ENCODE peak calls at places on chromosomes 5 and 9, in ten cellular contexts. D is stimulated activated CD8-positive, alpha-beta memory T cell treated with anti-CD3 and anti-CD28 coated beads, Interleukin-15, amount 100 ng/mL, for 1 hour; I is midbrain; C is PC-3; K is neuronal stem cell; B is sciatic nerve; X is NCI-H1436 treated with DMSO at 0.1 percent for 48 hours; L is stimulated activated CD4-positive, alpha-beta T cell treated with anti-CD3 and anti-CD28 coated beads, Interleukin-15, amount 100 ng/mL, for 1 hour; N is RCC 7860; A is hypothalamus. F is an unnamed sample.

GRCh38 chr5:153094333-153094732 is 396.1 kb upstream of the GRIA1 start:
- DNase-seq in X (no peak), I (no peak), C (no peak), N (no peak), B (no peak), L (no peak), K (no peak), A (no peak), D (no peak), F (no peak)

GRCh38 chr5:35593338-35593737 is 24.3 kb upstream of the SPEF2 start:
- DNase-seq in D (no peak), L (no peak), I (no peak), C (no peak), N (no peak), X (no peak), A (no peak), K (no peak), B (no peak), F (no peak)

GRCh38 chr9:130331573-130331972 is 66.0 kb downstream of the HMCN2 start:
- DNase-seq in C (no peak), D (no peak), K (no peak), I (no peak), A (no peak), L (no peak), N (no peak), B (peak; percentile 75), X (no peak), F (no peak)

GRCh38 chr5:32916648-32917047 is 205.5 kb downstream of the NPR3 start:
- DNase-seq in A (no peak), B (no peak), N (no peak), D (no peak), I (no peak), L (no peak), C (peak; percentile 80), K (no peak), X (no peak), F (no peak)

GRCh38 chr9:10268500-10269485 is 344.0 kb downstream of the PTPRD start:
- DNase-seq in A (no peak), C (peak; percentile 26), X (peak; percentile 15), N (no peak), K (peak; percentile 51), D (no peak), L (no peak), I (peak; percentile 67), B (no peak), F (peak; percentile 84)

GRCh38 chr5:124264499-124264898 is 481.9 kb downstream of the ZNF608 start:
- DNase-seq in A (no peak), N (no peak), D (no peak), X (no peak), I (no peak), B (no peak), C (peak; percentile 8), K (no peak), L (no peak), F (no peak)

GRCh38 chr9:77710276-77710675 is 62.2 kb upstream of the GNA14 start:
- DNase-seq in L (no peak), X (no peak), B (no peak), A (no peak), K (no peak), N (no peak), C (no peak), I (no peak), D (no peak), F (no peak)

GRCh38 chr9:126690431-126691051 is 76.8 kb downstream of the LMX1B start:
- DNase-seq in I (no peak), X (no peak), C (peak; percentile 67), L (peak; percentile 46), K (no peak), B (no peak), N (no peak), D (peak; percentile 33), A (no peak), F (peak; percentile 64)

GRCh38 chr5:9337908-9338307 is 208.0 kb downstream of the SEMA5A start:
- DNase-seq in L (no peak), X (no peak), N (no peak), C (peak; percentile 96), B (no peak), D (no peak), I (peak; percentile 52), K (no peak), A (no peak), F (no peak)

GRCh38 chr5:179061025-179061424 is 852 bp downstream of the ZNF354C start:
- DNase-seq in X (no peak), C (no peak), B (no peak), N (no peak), I (no peak), K (no peak), A (no peak), D (no peak), L (no peak), F (no peak)

GRCh38 chr5:179125789-179126505 is 65.8 kb downstream of the ZNF354C start:
- DNase-seq in A (no peak), K (no peak), X (no peak), N (no peak), C (no peak), B (no peak), I (no peak), D (no peak), L (no peak), F (no peak)

GRCh38 chr5:119397518-119398380 is 41.9 kb downstream of the TNFAIP8 start:
- DNase-seq in C (peak; percentile 70), A (no peak), I (no peak), B (no peak), K (no peak), L (no peak), D (no peak), N (peak; percentile 77), X (no peak), F (no peak)

GRCh38 chr5:57902035-57902434 is 419.4 kb upstream of the ACTBL2 start:
- DNase-seq in A (no peak), K (no peak), B (no peak), C (peak; percentile 10), I (no peak), L (no peak), N (no peak), X (no peak), D (no peak), F (no peak)

GRCh38 chr9:120580591-120580896 is 577 bp upstream of the CDK5RAP2 start:
- DNase-seq in N (no peak), I (no peak), A (no peak), D (no peak), L (no peak), B (no peak), X (no peak), K (no peak), C (no peak), F (no peak)

GRCh38 chr9:16417101-16417500 is 453.4 kb downstream of the BNC2 start:
- DNase-seq in D (no peak), C (peak; percentile 86), N (no peak), X (no peak), K (no peak), A (no peak), I (no peak), B (no peak), L (no peak), F (no peak)

GRCh38 chr9:124472770-124473169 is 22.5 kb downstream of the ADGRD2 start:
- DNase-seq in K (no peak), D (no peak), B (no peak), A (no peak), C (no peak), N (no peak), L (no peak), I (no peak), X (no peak), F (no peak)

GRCh38 chr5:95715799-95716461 is 15.2 kb upstream of the RHOBTB3 start:
- DNase-seq in A (no peak), C (peak; percentile 81), X (no peak), N (peak; percentile 48), I (no peak), K (no peak), B (no peak), D (no peak), L (no peak), F (no peak)

GRCh38 chr5:40312205-40312604 is 367.5 kb upstream of the PTGER4 start:
- DNase-seq in X (no peak), I (no peak), L (no peak), B (no peak), D (no peak), A (no peak), C (no peak), N (no peak), K (no peak), F (no peak)

GRCh38 chr9:88824711-88825110 is 166.6 kb upstream of the S1PR3 start:
- DNase-seq in I (no peak), D (no peak), B (no peak), C (no peak), X (no peak), A (no peak), L (no peak), K (no peak), N (no peak), F (no peak)

GRCh38 chr5:152331718-152332117 is 73.4 kb downstream of the NMUR2 start:
- DNase-seq in A (no peak), C (no peak), N (no peak), X (no peak), K (no peak), B (no peak), D (no peak), L (no peak), I (no peak), F (no peak)

GRCh38 chr9:16721972-16722371 is 148.5 kb downstream of the BNC2 start:
- DNase-seq in C (no peak), K (no peak), L (no peak), X (no peak), I (no peak), D (no peak), N (peak; percentile 83), B (no peak), A (no peak), F (no peak)

GRCh38 chr5:141973871-141974595 is 5.1 kb downstream of the RNF14 start:
- DNase-seq in I (no peak), N (no peak), B (no peak), K (no peak), A (no peak), C (peak; percentile 52), L (no peak), D (no peak), X (no peak), F (no peak)

GRCh38 chr5:60843693-60844428 is at the start of gene ELOVL7:
- DNase-seq in B (peak; percentile 63), N (peak; percentile 38), L (no peak), K (peak; percentile 69), C (peak; percentile 35), X (peak; percentile 62), A (peak; percentile 54), D (no peak), I (peak; percentile 70), F (no peak)

GRCh38 chr5:39080597-39081204 is 6.5 kb upstream of the RICTOR start:
- DNase-seq in X (no peak), I (peak; percentile 69), A (no peak), L (no peak), D (no peak), K (peak; percentile 6), C (peak; percentile 67), B (no peak), N (peak; percentile 52), F (peak; percentile 57)

GRCh38 chr5:75482482-75482881 is 28.9 kb downstream of the CERT1 start:
- DNase-seq in L (no peak), B (no peak), X (no peak), N (no peak), C (peak; percentile 36), A (no peak), D (no peak), I (no peak), K (no peak), F (no peak)

GRCh38 chr9:115691097-115691496 is 462.5 kb upstream of the PAPPA start:
- DNase-seq in N (peak; percentile 96), X (no peak), D (no peak), I (no peak), C (peak; percentile 93), A (no peak), L (no peak), K (no peak), B (no peak), F (no peak)

GRCh38 chr9:93132946-93133640 is 958 bp downstream of the NINJ1 start:
- DNase-seq in B (no peak), K (no peak), D (no peak), I (peak; percentile 38), A (no peak), X (no peak), L (no peak), N (no peak), C (peak; percentile 39), F (no peak)

GRCh38 chr5:137954131-137954879 is 65.0 kb downstream of the PKD2L2 start:
- DNase-seq in A (no peak), K (no peak), L (no peak), C (peak; percentile 65), D (no peak), X (no peak), I (no peak), N (peak; percentile 71), B (no peak), F (no peak)

F was measured in NAMALWA.